ENCODE peak calls at places on chromosomes 12 and 14, in six cellular contexts. S is HS-5; U is GM13977; J is stimulated activated CD4-positive, alpha-beta T cell treated with anti-CD3 and anti-CD28 coated beads, Interleukin-1b, Interleukin-23, amount 100 ng/mL, for 48 hours; M is left lung; C is mammary epithelial cell. O is an unnamed sample.

GRCh38 chr14:61104358-61104757 is 123.3 kb downstream of the SLC38A6 start:
- DNase-seq in S (no peak), U (no peak), J (no peak), M (no peak), C (no peak), O (no peak)

GRCh38 chr12:89980236-89980635 is 271.6 kb upstream of the ATP2B1 start:
- DNase-seq in S (no peak), U (no peak), J (no peak), M (no peak), C (peak), O (no peak)

GRCh38 chr12:94220804-94221203 is 72.4 kb downstream of the PLXNC1 start:
- DNase-seq in S (no peak), U (no peak), J (no peak), M (no peak), C (no peak), O (no peak)

GRCh38 chr14:71324767-71325272 is 417.6 kb downstream of the PCNX1 start:
- DNase-seq in S (no peak), U (peak), J (peak), M (no peak), C (peak), O (no peak)

GRCh38 chr14:96160030-96160912 is 44.4 kb upstream of the BDKRB2 start:
- DNase-seq in S (no peak), U (no peak), J (no peak), M (no peak), C (no peak), O (no peak)

GRCh38 chr12:32126720-32127119 is 20.1 kb downstream of the BICD1 start:
- DNase-seq in S (no peak), U (no peak), J (no peak), M (no peak), C (peak), O (no peak)

GRCh38 chr12:105427883-105428282 is 97.4 kb downstream of the C12orf75 start:
- DNase-seq in S (no peak), U (no peak), J (no peak), M (no peak), C (peak), O (no peak)

GRCh38 chr12:76976777-76977465 is 88.4 kb downstream of the E2F7 start:
- DNase-seq in S (no peak), U (no peak), J (no peak), M (no peak), C (peak), O (no peak)

GRCh38 chr12:88856201-88856600 is 275.9 kb upstream of the KITLG start:
- DNase-seq in S (no peak), U (no peak), J (no peak), M (no peak), C (no peak), O (no peak)

GRCh38 chr12:115118177-115118724 is 434.3 kb upstream of the TBX3 start:
- DNase-seq in S (no peak), U (no peak), J (no peak), M (no peak), C (no peak), O (no peak)

GRCh38 chr12:124544311-124544970 is 23.0 kb downstream of the NCOR2 start:
- DNase-seq in S (no peak), U (no peak), J (no peak), M (no peak), C (no peak), O (no peak)

GRCh38 chr12:46153267-46153872 is 115.5 kb downstream of the SLC38A1 start:
- DNase-seq in S (no peak), U (peak), J (no peak), M (no peak), C (no peak), O (no peak)

GRCh38 chr14:105541218-105541617 is 14.8 kb downstream of the TMEM121 start:
- DNase-seq in S (no peak), U (no peak), J (no peak), M (no peak), C (no peak), O (no peak)

GRCh38 chr12:112906712-112907414 is at the start of gene OAS1:
- DNase-seq in S (no peak), U (peak), J (peak), M (no peak), C (peak), O (peak)

GRCh38 chr12:14058717-14059116 is 77.3 kb upstream of the GRIN2B start:
- DNase-seq in S (no peak), U (no peak), J (no peak), M (no peak), C (no peak), O (no peak)

O was measured in GM12891.